ENCODE peak calls at places on chromosomes 16 and 17, in ten cellular contexts. One of them, this sample, is unnamed.

GRCh38 chr17:81440511-81441244 is 45.4 kb downstream of the BAHCC1 start:
- DNase-seq in gastrocnemius medialis: no peak
- DNase-seq in adrenal gland: no peak
- DNase-seq in suprapubic skin: no peak
- DNase-seq in right lobe of liver: no peak
- DNase-seq in testis: no peak
- DNase-seq in uterus: no peak
- DNase-seq in NB4: no peak
- DNase-seq in body of pancreas: no peak
- DNase-seq in stomach: no peak
- DNase-seq in this sample: no peak

GRCh38 chr16:83482545-83483162 is 325.1 kb upstream of the HSBP1 start:
- DNase-seq in gastrocnemius medialis: no peak
- DNase-seq in adrenal gland: no peak
- DNase-seq in suprapubic skin: no peak
- DNase-seq in right lobe of liver: no peak
- DNase-seq in testis: no peak
- DNase-seq in uterus: no peak
- DNase-seq in NB4: no peak
- DNase-seq in body of pancreas: no peak
- DNase-seq in stomach: no peak
- DNase-seq in this sample: no peak

GRCh38 chr17:77372444-77373297 is 231.9 kb downstream of the SEC14L1 start:
- DNase-seq in gastrocnemius medialis: peak; percentile 56
- DNase-seq in adrenal gland: peak; percentile 90
- DNase-seq in suprapubic skin: peak; percentile 87
- DNase-seq in right lobe of liver: peak; percentile 85
- DNase-seq in testis: peak; percentile 88
- DNase-seq in uterus: peak; percentile 89
- DNase-seq in NB4: peak; percentile 93
- DNase-seq in body of pancreas: peak; percentile 67
- DNase-seq in stomach: peak; percentile 76
- DNase-seq in this sample: peak; percentile 61

GRCh38 chr17:2899911-2900310 is 103.7 kb downstream of the RAP1GAP2 start:
- DNase-seq in gastrocnemius medialis: no peak
- DNase-seq in adrenal gland: no peak
- DNase-seq in suprapubic skin: no peak
- DNase-seq in right lobe of liver: no peak
- DNase-seq in testis: no peak
- DNase-seq in uterus: no peak
- DNase-seq in NB4: no peak
- DNase-seq in body of pancreas: peak; percentile 91
- DNase-seq in stomach: peak; percentile 67
- DNase-seq in this sample: no peak

GRCh38 chr16:67029249-67030096 is 524 bp downstream of the CBFB start:
- DNase-seq in gastrocnemius medialis: peak; percentile 62
- DNase-seq in adrenal gland: peak; percentile 69
- DNase-seq in suprapubic skin: peak; percentile 83
- DNase-seq in right lobe of liver: peak; percentile 74
- DNase-seq in testis: peak; percentile 77
- DNase-seq in uterus: peak; percentile 69
- DNase-seq in NB4: peak; percentile 71
- DNase-seq in body of pancreas: peak; percentile 62
- DNase-seq in stomach: peak; percentile 66
- DNase-seq in this sample: peak; percentile 93

GRCh38 chr16:49838639-49839461 is 17.1 kb downstream of the ZNF423 start:
- DNase-seq in gastrocnemius medialis: no peak
- DNase-seq in adrenal gland: no peak
- DNase-seq in suprapubic skin: no peak
- DNase-seq in right lobe of liver: no peak
- DNase-seq in testis: no peak
- DNase-seq in uterus: peak; percentile 33
- DNase-seq in NB4: no peak
- DNase-seq in body of pancreas: no peak
- DNase-seq in stomach: no peak
- DNase-seq in this sample: no peak

GRCh38 chr17:17091856-17092756 is 49.8 kb downstream of the MPRIP start:
- DNase-seq in gastrocnemius medialis: no peak
- DNase-seq in adrenal gland: no peak
- DNase-seq in suprapubic skin: no peak
- DNase-seq in right lobe of liver: no peak
- DNase-seq in testis: no peak
- DNase-seq in uterus: no peak
- DNase-seq in NB4: peak; percentile 30
- DNase-seq in body of pancreas: no peak
- DNase-seq in stomach: no peak
- DNase-seq in this sample: no peak

GRCh38 chr16:84478172-84478948 is 26.1 kb downstream of the MEAK7 start:
- DNase-seq in gastrocnemius medialis: no peak
- DNase-seq in adrenal gland: peak; percentile 30
- DNase-seq in suprapubic skin: no peak
- DNase-seq in right lobe of liver: no peak
- DNase-seq in testis: no peak
- DNase-seq in uterus: no peak
- DNase-seq in NB4: peak; percentile 18
- DNase-seq in body of pancreas: no peak
- DNase-seq in stomach: peak; percentile 14
- DNase-seq in this sample: no peak

GRCh38 chr17:50681260-50682200 is 26.2 kb downstream of the ANKRD40 start:
- DNase-seq in gastrocnemius medialis: no peak
- DNase-seq in adrenal gland: peak; percentile 77
- DNase-seq in suprapubic skin: peak; percentile 59
- DNase-seq in right lobe of liver: peak; percentile 26
- DNase-seq in testis: peak; percentile 81
- DNase-seq in uterus: peak; percentile 57
- DNase-seq in NB4: peak; percentile 36
- DNase-seq in body of pancreas: peak; percentile 59
- DNase-seq in stomach: no peak
- DNase-seq in this sample: no peak

GRCh38 chr17:47730681-47731080 is 2.4 kb upstream of the TBX21 start:
- DNase-seq in gastrocnemius medialis: no peak
- DNase-seq in adrenal gland: no peak
- DNase-seq in suprapubic skin: peak; percentile 41
- DNase-seq in right lobe of liver: no peak
- DNase-seq in testis: no peak
- DNase-seq in uterus: no peak
- DNase-seq in NB4: no peak
- DNase-seq in body of pancreas: no peak
- DNase-seq in stomach: no peak
- DNase-seq in this sample: no peak

GRCh38 chr16:89505204-89506112 is 2.7 kb upstream of the SPG7 start:
- DNase-seq in gastrocnemius medialis: peak; percentile 80
- DNase-seq in adrenal gland: peak; percentile 96
- DNase-seq in suprapubic skin: peak; percentile 92
- DNase-seq in right lobe of liver: peak; percentile 94
- DNase-seq in testis: peak; percentile 86
- DNase-seq in uterus: peak; percentile 83
- DNase-seq in NB4: peak; percentile 97
- DNase-seq in body of pancreas: peak; percentile 95
- DNase-seq in stomach: peak; percentile 97
- DNase-seq in this sample: peak; percentile 90

GRCh38 chr17:5584971-5585794 is 874 bp upstream of the NLRP1 start:
- DNase-seq in gastrocnemius medialis: no peak
- DNase-seq in adrenal gland: no peak
- DNase-seq in suprapubic skin: no peak
- DNase-seq in right lobe of liver: no peak
- DNase-seq in testis: no peak
- DNase-seq in uterus: no peak
- DNase-seq in NB4: no peak
- DNase-seq in body of pancreas: no peak
- DNase-seq in stomach: no peak
- DNase-seq in this sample: no peak

GRCh38 chr17:57739402-57740224 is 5.5 kb downstream of the CCDC182 start:
- DNase-seq in gastrocnemius medialis: no peak
- DNase-seq in adrenal gland: no peak
- DNase-seq in suprapubic skin: no peak
- DNase-seq in right lobe of liver: no peak
- DNase-seq in testis: no peak
- DNase-seq in uterus: no peak
- DNase-seq in NB4: peak; percentile 43
- DNase-seq in body of pancreas: no peak
- DNase-seq in stomach: no peak
- DNase-seq in this sample: no peak

GRCh38 chr17:11610999-11611566 is 12.8 kb downstream of the DNAH9 start:
- DNase-seq in gastrocnemius medialis: no peak
- DNase-seq in adrenal gland: no peak
- DNase-seq in suprapubic skin: no peak
- DNase-seq in right lobe of liver: no peak
- DNase-seq in testis: no peak
- DNase-seq in uterus: no peak
- DNase-seq in NB4: no peak
- DNase-seq in body of pancreas: no peak
- DNase-seq in stomach: no peak
- DNase-seq in this sample: no peak

GRCh38 chr16:50841081-50841886 is 99.4 kb downstream of the CYLD start:
- DNase-seq in gastrocnemius medialis: no peak
- DNase-seq in adrenal gland: peak; percentile 49
- DNase-seq in suprapubic skin: no peak
- DNase-seq in right lobe of liver: no peak
- DNase-seq in testis: peak; percentile 42
- DNase-seq in uterus: no peak
- DNase-seq in NB4: peak; percentile 47
- DNase-seq in body of pancreas: peak; percentile 6
- DNase-seq in stomach: no peak
- DNase-seq in this sample: peak; percentile 81

DNA sequence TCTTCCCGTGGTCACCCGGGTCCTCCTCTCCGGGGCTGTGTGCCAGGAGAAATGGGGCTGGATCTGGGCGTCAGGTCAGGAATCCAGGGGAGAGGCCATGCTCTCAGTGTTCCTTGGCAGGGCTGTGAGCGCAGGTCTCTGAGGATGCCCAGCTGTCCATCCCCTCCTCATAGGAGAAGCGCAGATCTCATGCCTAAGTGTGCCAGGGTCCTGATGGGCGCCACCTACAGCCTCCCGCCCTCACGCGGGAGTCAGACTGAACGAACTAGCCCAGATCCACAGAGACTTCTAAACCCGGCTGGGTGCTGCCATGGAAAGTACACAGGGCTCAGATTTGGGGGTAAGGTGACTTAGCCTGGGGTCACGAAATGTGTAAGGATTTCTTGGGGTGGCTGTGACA is 24.3 kb downstream of the MGRN1 start:
- DNase-seq in gastrocnemius medialis: no peak
- DNase-seq in adrenal gland: no peak
- DNase-seq in suprapubic skin: no peak
- DNase-seq in right lobe of liver: no peak
- DNase-seq in testis: no peak
- DNase-seq in uterus: no peak
- DNase-seq in NB4: no peak
- DNase-seq in body of pancreas: no peak
- DNase-seq in stomach: no peak
- DNase-seq in this sample: no peak
- TF ChIP-seq CTCF in gastrocnemius medialis: no peak
- TF ChIP-seq CTCF in adrenal gland: no peak
- TF ChIP-seq CTCF in suprapubic skin: no peak
- TF ChIP-seq CTCF in right lobe of liver: no peak
- TF ChIP-seq CTCF in testis: no peak
- TF ChIP-seq CTCF in uterus: no peak
- TF ChIP-seq CTCF in NB4: no peak
- TF ChIP-seq CTCF in body of pancreas: no peak
- TF ChIP-seq CTCF in stomach: no peak
- TF ChIP-seq CTCF in this sample: no peak

GRCh38 chr16:87949071-87949744 is 2.0 kb upstream of the BANP start:
- DNase-seq in gastrocnemius medialis: no peak
- DNase-seq in adrenal gland: no peak
- DNase-seq in suprapubic skin: no peak
- DNase-seq in right lobe of liver: peak; percentile 95
- DNase-seq in testis: no peak
- DNase-seq in uterus: no peak
- DNase-seq in NB4: no peak
- DNase-seq in body of pancreas: no peak
- DNase-seq in stomach: no peak
- DNase-seq in this sample: no peak

GRCh38 chr16:87952751-87953150 is 1.5 kb downstream of the BANP start:
- DNase-seq in gastrocnemius medialis: no peak
- DNase-seq in adrenal gland: no peak
- DNase-seq in suprapubic skin: no peak
- DNase-seq in right lobe of liver: no peak
- DNase-seq in testis: no peak
- DNase-seq in uterus: no peak
- DNase-seq in NB4: no peak
- DNase-seq in body of pancreas: no peak
- DNase-seq in stomach: no peak
- DNase-seq in this sample: no peak

GRCh38 chr16:87948735-87949070 is 2.5 kb upstream of the BANP start:
- DNase-seq in gastrocnemius medialis: no peak
- DNase-seq in adrenal gland: no peak
- DNase-seq in suprapubic skin: no peak
- DNase-seq in right lobe of liver: no peak
- DNase-seq in testis: no peak
- DNase-seq in uterus: no peak
- DNase-seq in NB4: no peak
- DNase-seq in body of pancreas: no peak
- DNase-seq in stomach: no peak
- DNase-seq in this sample: no peak

GRCh38 chr16:87951550-87952538 is 610 bp downstream of the BANP start:
- DNase-seq in gastrocnemius medialis: peak; percentile 20
- DNase-seq in adrenal gland: peak; percentile 32
- DNase-seq in suprapubic skin: peak; percentile 74
- DNase-seq in right lobe of liver: no peak
- DNase-seq in testis: no peak
- DNase-seq in uterus: no peak
- DNase-seq in NB4: peak; percentile 58
- DNase-seq in body of pancreas: no peak
- DNase-seq in stomach: no peak
- DNase-seq in this sample: no peak

GRCh38 chr16:87950765-87951549 is at the start of gene BANP:
- DNase-seq in gastrocnemius medialis: peak; percentile 99
- DNase-seq in adrenal gland: peak; percentile 99
- DNase-seq in suprapubic skin: peak; percentile 98
- DNase-seq in right lobe of liver: peak; percentile 99
- DNase-seq in testis: peak; percentile 99
- DNase-seq in uterus: peak; percentile 96
- DNase-seq in NB4: peak; percentile 100
- DNase-seq in body of pancreas: peak; percentile 99
- DNase-seq in stomach: peak; percentile 98
- DNase-seq in this sample: peak; percentile 99
- TF ChIP-seq POLR2A in gastrocnemius medialis: no peak
- TF ChIP-seq POLR2A in adrenal gland: no peak
- TF ChIP-seq POLR2A in suprapubic skin: no peak
- TF ChIP-seq POLR2A in right lobe of liver: peak; percentile 70
- TF ChIP-seq POLR2A in testis: peak; percentile 42
- TF ChIP-seq POLR2A in uterus: peak; percentile 84
- TF ChIP-seq POLR2A in NB4: no peak
- TF ChIP-seq POLR2A in body of pancreas: peak; percentile 67
- TF ChIP-seq POLR2A in stomach: no peak
- TF ChIP-seq POLR2A in this sample: peak; percentile 28

GRCh38 chr17:66383353-66383752 is 80.9 kb downstream of the PRKCA start:
- DNase-seq in gastrocnemius medialis: no peak
- DNase-seq in adrenal gland: no peak
- DNase-seq in suprapubic skin: no peak
- DNase-seq in right lobe of liver: no peak
- DNase-seq in testis: no peak
- DNase-seq in uterus: no peak
- DNase-seq in NB4: no peak
- DNase-seq in body of pancreas: no peak
- DNase-seq in stomach: no peak
- DNase-seq in this sample: no peak
- H3K4me3 ChIP-seq in gastrocnemius medialis: no peak overlapping the region
- H3K4me3 ChIP-seq in adrenal gland: no peak overlapping the region
- H3K4me3 ChIP-seq in suprapubic skin: no peak overlapping the region
- H3K4me3 ChIP-seq in right lobe of liver: no peak overlapping the region
- H3K4me3 ChIP-seq in testis: no peak overlapping the region
- H3K4me3 ChIP-seq in uterus: no peak overlapping the region
- H3K4me3 ChIP-seq in NB4: no peak overlapping the region
- H3K4me3 ChIP-seq in body of pancreas: no peak overlapping the region
- H3K4me3 ChIP-seq in stomach: no peak overlapping the region
- H3K4me3 ChIP-seq in this sample: no peak overlapping the region

GRCh38 chr17:42623732-42624596 is 14.5 kb downstream of the TUBG1 start:
- DNase-seq in gastrocnemius medialis: peak; percentile 82
- DNase-seq in adrenal gland: peak; percentile 79
- DNase-seq in suprapubic skin: no peak
- DNase-seq in right lobe of liver: no peak
- DNase-seq in testis: no peak
- DNase-seq in uterus: no peak
- DNase-seq in NB4: no peak
- DNase-seq in body of pancreas: peak; percentile 94
- DNase-seq in stomach: peak; percentile 81
- DNase-seq in this sample: no peak
- TF ChIP-seq CTCF in gastrocnemius medialis: no peak
- TF ChIP-seq CTCF in adrenal gland: no peak
- TF ChIP-seq CTCF in suprapubic skin: no peak
- TF ChIP-seq CTCF in right lobe of liver: no peak
- TF ChIP-seq CTCF in testis: no peak
- TF ChIP-seq CTCF in uterus: no peak
- TF ChIP-seq CTCF in NB4: peak; percentile 7
- TF ChIP-seq CTCF in body of pancreas: peak; percentile 33
- TF ChIP-seq CTCF in stomach: no peak
- TF ChIP-seq CTCF in this sample: no peak

This sample was measured in lower leg skin.